ENCODE peak calls at places on chromosomes 6 and 20, in seven cellular contexts. Z, O, X, R, L, H and D are unnamed samples.

GRCh38 chr6:109447087-109447486 is 6.6 kb downstream of the SMPD2 start:
- DNase-seq in Z (no peak), O (no peak), X (no peak), R (no peak), L (no peak), H (no peak), D (no peak)

GRCh38 chr6:21128601-21129000 is 464.9 kb upstream of the SOX4 start:
- DNase-seq in Z (no peak), O (no peak), X (no peak), R (no peak), L (no peak), H (no peak), D (no peak)

GRCh38 chr6:164106345-164106769 is 691.8 kb downstream of the QKI start:
- DNase-seq in Z (no peak), O (no peak), X (no peak), R (no peak), L (peak), H (peak), D (no peak)

GRCh38 chr6:56732517-56732916 is 89.8 kb upstream of the DST start:
- DNase-seq in Z (no peak), O (no peak), X (no peak), R (no peak), L (no peak), H (no peak), D (no peak)

GRCh38 chr20:19921349-19921793 is 95.8 kb upstream of the NAA20 start:
- DNase-seq in Z (no peak), O (no peak), X (no peak), R (no peak), L (no peak), H (peak), D (no peak)

GRCh38 chr6:16585805-16586204 is 175.5 kb downstream of the ATXN1 start:
- DNase-seq in Z (no peak), O (no peak), X (peak), R (peak), L (no peak), H (no peak), D (no peak)

GRCh38 chr20:37516697-37517370 is 4.2 kb upstream of the NNAT start:
- DNase-seq in Z (no peak), O (no peak), X (peak), R (no peak), L (no peak), H (peak), D (no peak)

GRCh38 chr6:72760130-72760793 is 138.4 kb downstream of the KCNQ5 start:
- DNase-seq in Z (no peak), O (no peak), X (no peak), R (peak), L (no peak), H (no peak), D (peak)

GRCh38 chr6:158912591-158912990 is 87.4 kb downstream of the RSPH3 start:
- DNase-seq in Z (no peak), O (no peak), X (no peak), R (no peak), L (no peak), H (no peak), D (no peak)

GRCh38 chr6:14361956-14362587 is 244.5 kb downstream of the CD83 start:
- DNase-seq in Z (no peak), O (no peak), X (no peak), R (no peak), L (no peak), H (no peak), D (no peak)

GRCh38 chr6:72040106-72040505 is 153.8 kb downstream of the RIMS1 start:
- DNase-seq in Z (no peak), O (no peak), X (no peak), R (no peak), L (no peak), H (no peak), D (no peak)

GRCh38 chr6:33678932-33679478 is 32.5 kb downstream of the UQCC2 start:
- DNase-seq in Z (no peak), O (no peak), X (no peak), R (no peak), L (no peak), H (no peak), D (no peak)

GRCh38 chr6:106519460-106520394 is 109.6 kb downstream of the RTN4IP1 start:
- DNase-seq in Z (peak), O (no peak), X (peak), R (peak), L (no peak), H (no peak), D (peak)

GRCh38 chr20:4813839-4814695 is 92.4 kb downstream of the PRND start:
- DNase-seq in Z (no peak), O (no peak), X (no peak), R (peak), L (peak), H (no peak), D (no peak)

GRCh38 chr6:41801380-41801779 is 13.9 kb downstream of the TOMM6 start:
- DNase-seq in Z (no peak), O (no peak), X (no peak), R (no peak), L (no peak), H (no peak), D (peak)
- TF ChIP-seq CTCF in Z (peak), O (peak), X (peak), R (no peak), L (peak), H (no peak), D (peak)

GRCh38 chr6:30447237-30447636 is 42.1 kb upstream of the HLA-E start:
- DNase-seq in Z (no peak), O (no peak), X (no peak), R (no peak), L (peak), H (no peak), D (no peak)
- TF ChIP-seq CTCF in Z (peak), O (peak), X (peak), R (no peak), L (peak), H (no peak), D (peak)

DNA sequence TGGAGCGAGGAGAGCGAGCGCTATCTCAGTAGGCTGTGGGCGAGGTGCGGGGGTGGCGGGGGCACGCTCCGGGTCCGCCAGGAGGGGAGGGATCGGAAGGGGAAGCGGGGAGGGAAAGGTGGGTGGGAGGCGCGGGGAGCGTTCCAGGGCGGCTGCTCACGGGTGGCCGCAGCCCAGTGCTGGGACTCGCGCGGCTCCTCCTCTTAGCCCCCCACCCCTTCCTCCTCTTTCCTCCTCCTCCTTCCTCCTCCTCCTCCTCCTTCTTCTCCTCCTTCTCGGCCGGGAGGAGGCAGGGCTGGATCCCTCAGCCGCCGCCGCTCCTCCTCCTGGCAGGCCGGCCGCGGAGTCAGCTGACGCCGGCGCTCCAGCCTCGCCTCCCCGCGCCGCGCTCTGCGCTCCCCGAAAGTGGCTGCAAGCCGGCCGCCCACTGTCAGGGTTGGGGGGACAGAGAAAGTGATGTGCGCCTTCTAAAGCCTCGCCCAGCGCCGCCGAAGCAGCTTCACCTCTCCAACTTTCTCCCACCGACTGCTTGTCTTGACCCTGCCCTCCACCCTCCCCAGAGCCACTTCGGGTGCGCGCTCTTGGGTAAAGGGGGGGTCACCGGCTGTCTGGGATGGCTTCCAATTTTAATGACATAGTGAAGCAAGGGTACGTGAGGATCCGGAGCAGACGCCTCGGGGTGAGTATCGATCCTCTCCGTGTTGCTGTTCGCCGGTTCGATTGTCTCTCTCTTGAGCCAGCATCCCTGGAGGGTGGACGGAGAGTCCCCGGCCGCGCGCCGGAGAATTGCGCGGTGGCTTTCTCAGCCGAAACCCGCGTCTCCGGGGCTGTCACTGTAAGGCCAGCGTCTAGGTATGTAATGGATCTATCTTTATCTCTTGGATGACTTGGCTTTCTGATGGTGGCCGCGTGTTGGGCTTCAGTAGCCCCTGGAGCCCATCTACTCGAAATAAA is at the start of gene DOK5:
- DNase-seq in Z (no peak), O (peak), X (peak), R (no peak), L (peak), H (peak), D (no peak)
- TF ChIP-seq CTCF in Z (no peak), O (no peak), X (no peak), R (no peak), L (no peak), H (no peak), D (no peak)

GRCh38 chr6:110731898-110732297 is 83.4 kb downstream of the CDK19 start:
- DNase-seq in Z (no peak), O (no peak), X (no peak), R (no peak), L (no peak), H (no peak), D (no peak)
- TF ChIP-seq CTCF in Z (no peak), O (no peak), X (no peak), R (no peak), L (no peak), H (no peak), D (peak)